ENCODE peak calls at places on chromosomes 11 and 22, in six cellular contexts. B is testis, V is dorsolateral prefrontal cortex, H is fibroblast of lung, U is lower leg skin, N is thoracic aorta. Z is an unnamed sample.

GRCh38 chr11:100676901-100677300 is 10.2 kb upstream of the ARHGAP42 start:
- DNase-seq in U (no peak), B (no peak), H (no peak), N (no peak), V (no peak), Z (no peak)

GRCh38 chr11:2584434-2584811 is 115.4 kb downstream of the KCNQ1OT1 start:
- DNase-seq in U (no peak), B (no peak), H (no peak), V (no peak), N (no peak), Z (no peak)

GRCh38 chr11:58711832-58712231 is 19.9 kb downstream of the GLYAT start:
- DNase-seq in N (no peak), H (no peak), B (no peak), V (no peak), U (no peak), Z (no peak)

GRCh38 chr22:38871360-38872171 is 450 bp downstream of the CBX6 start:
- DNase-seq in B (peak; percentile 35), H (no peak), V (no peak), N (no peak), U (no peak), Z (no peak)

GRCh38 chr11:32137263-32137662 is 46.4 kb downstream of the RCN1 start:
- DNase-seq in H (peak; percentile 98), V (no peak), U (no peak), N (no peak), B (no peak), Z (peak; percentile 94)

GRCh38 chr11:81071641-81072040 is 1630.8 kb upstream of the TENM4 start:
- DNase-seq in N (no peak), U (no peak), B (no peak), V (no peak), H (no peak), Z (no peak)

GRCh38 chr11:98101329-98101728 is 919.4 kb upstream of the CNTN5 start:
- DNase-seq in H (no peak), V (no peak), B (no peak), N (no peak), U (no peak), Z (no peak)

GRCh38 chr22:49133541-49133940 is 694.1 kb downstream of the BRD1 start:
- DNase-seq in U (no peak), N (no peak), B (no peak), H (no peak), V (no peak), Z (no peak)

GRCh38 chr11:26028294-26028954 is 303.5 kb upstream of the ANO3 start:
- DNase-seq in B (no peak), V (no peak), U (no peak), H (peak; percentile 58), N (no peak), Z (peak; percentile 10)

GRCh38 chr11:1352696-1353382 is 36.9 kb upstream of the BRSK2 start:
- DNase-seq in B (no peak), V (no peak), H (no peak), U (no peak), N (no peak), Z (no peak)

GRCh38 chr22:49011769-49012598 is 815.7 kb downstream of the BRD1 start:
- DNase-seq in V (peak; percentile 38), B (peak; percentile 14), H (no peak), U (peak; percentile 6), N (no peak), Z (no peak)

GRCh38 chr11:2215561-2216399 is 44.2 kb upstream of the TH start:
- DNase-seq in H (no peak), N (no peak), U (no peak), V (no peak), B (no peak), Z (no peak)

GRCh38 chr11:128400382-128401203 is 186.8 kb downstream of the ETS1 start:
- DNase-seq in N (no peak), H (no peak), U (no peak), V (no peak), B (no peak), Z (peak; percentile 76)

GRCh38 chr22:37751449-37752188 is 54.8 kb downstream of the TRIOBP start:
- DNase-seq in V (no peak), B (no peak), U (no peak), N (no peak), H (no peak), Z (no peak)

GRCh38 chr22:37750596-37751162 is 53.8 kb downstream of the TRIOBP start:
- DNase-seq in U (no peak), B (no peak), V (no peak), H (no peak), N (no peak), Z (no peak)

GRCh38 chr22:37749831-37750595 is 53.2 kb downstream of the TRIOBP start:
- DNase-seq in N (no peak), U (peak; percentile 73), H (peak; percentile 75), B (no peak), V (no peak), Z (peak; percentile 78)

GRCh38 chr22:37753746-37754145 is 54.0 kb upstream of the GCAT start:
- DNase-seq in N (no peak), U (no peak), V (no peak), H (peak; percentile 36), B (no peak), Z (no peak)

GRCh38 chr22:37752189-37753061 is 55.3 kb upstream of the GCAT start:
- DNase-seq in V (no peak), B (peak; percentile 87), U (peak; percentile 81), H (peak; percentile 90), N (peak; percentile 86), Z (peak; percentile 92)
- TF ChIP-seq CTCF in V (no peak), B (no peak), U (no peak), H (peak; percentile 31), N (peak; percentile 28), Z (peak; percentile 50)

GRCh38 chr11:88280673-88281316 is 56.7 kb downstream of the CTSC start:
- DNase-seq in V (no peak), B (peak; percentile 51), U (no peak), N (no peak), H (peak; percentile 46), Z (no peak)

GRCh38 chr11:88282789-88283188 is 54.7 kb downstream of the CTSC start:
- DNase-seq in B (no peak), N (no peak), V (no peak), H (no peak), U (no peak), Z (no peak)

GRCh38 chr11:88284306-88285057 is 53.1 kb downstream of the CTSC start:
- DNase-seq in U (no peak), H (no peak), B (no peak), N (no peak), V (no peak), Z (no peak)

GRCh38 chr11:88275636-88276035 is 61.9 kb downstream of the CTSC start:
- DNase-seq in H (no peak), B (no peak), V (no peak), U (no peak), N (no peak), Z (no peak)

DNA sequence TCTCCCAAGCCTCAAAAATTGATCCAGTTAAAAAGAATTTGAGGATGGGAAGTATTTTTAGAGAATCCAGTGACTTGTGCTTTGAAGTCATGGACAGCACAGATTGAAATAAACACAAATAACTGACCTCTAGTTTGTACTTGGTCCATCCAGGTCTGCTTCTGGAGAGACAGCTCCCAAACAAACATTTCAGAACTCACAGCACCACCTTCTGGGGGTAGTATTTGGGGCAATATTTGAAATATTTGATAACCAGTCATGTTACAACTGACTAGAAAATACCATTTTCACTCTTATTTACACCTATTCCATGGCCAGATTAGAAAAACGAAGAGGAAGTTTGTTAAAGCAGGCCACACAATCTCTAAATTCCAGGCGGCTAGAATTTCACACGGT is 56.2 kb downstream of the CTSC start:
- DNase-seq in B (no peak), H (peak; percentile 7), V (no peak), U (no peak), N (no peak), Z (peak; percentile 16)
- TF ChIP-seq CTCF in B (no peak), H (no peak), V (no peak), U (no peak), N (no peak), Z (no peak)

GRCh38 chr11:57397394-57397990 is 7.0 kb upstream of the PRG2 start:
- DNase-seq in N (no peak), U (no peak), B (no peak), H (no peak), V (no peak), Z (no peak)

GRCh38 chr11:57396744-57397143 is 6.3 kb upstream of the PRG2 start:
- DNase-seq in U (no peak), N (no peak), V (no peak), H (no peak), B (no peak), Z (no peak)

GRCh38 chr11:57399221-57399620 is 8.8 kb upstream of the PRG2 start:
- DNase-seq in H (peak; percentile 5), V (no peak), N (no peak), B (no peak), U (no peak), Z (no peak)

GRCh38 chr11:57394203-57394602 is 3.8 kb upstream of the PRG2 start:
- DNase-seq in N (no peak), B (no peak), V (no peak), H (no peak), U (no peak), Z (no peak)

DNA sequence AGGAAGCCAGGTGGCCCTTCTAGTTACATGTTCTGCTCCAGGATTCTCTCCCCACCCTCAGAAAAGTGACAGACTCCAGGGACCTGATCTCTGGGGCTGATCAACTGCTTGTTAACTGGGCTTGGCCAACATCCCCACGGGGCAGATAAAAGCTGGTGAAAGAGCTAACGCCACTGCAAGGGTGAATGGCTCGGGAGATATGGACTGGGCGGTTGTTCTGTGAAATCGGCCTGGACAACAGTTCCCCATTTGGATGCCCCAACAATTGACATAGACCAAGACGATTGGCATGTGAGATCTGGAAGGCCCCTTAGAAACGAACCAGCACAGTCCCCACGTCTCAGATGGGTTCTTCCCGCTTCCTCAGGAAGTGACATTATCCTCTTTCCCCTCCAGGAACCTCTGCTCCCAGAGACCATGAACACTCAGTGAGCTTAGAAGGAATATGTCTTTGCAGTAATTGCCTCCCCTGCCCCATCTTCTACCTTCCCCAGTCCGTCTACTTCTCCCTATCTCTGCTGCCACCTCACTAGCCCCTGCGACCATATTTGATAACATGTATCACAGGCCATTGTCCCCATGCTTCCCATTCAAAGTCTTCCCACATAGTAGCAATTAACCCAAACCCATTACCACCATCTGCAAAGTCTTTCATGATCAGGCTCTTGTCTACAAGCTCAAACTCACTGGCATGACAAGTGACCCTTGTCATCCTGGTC is 5.6 kb upstream of the PRG2 start:
- DNase-seq in U (no peak), H (no peak), N (no peak), V (no peak), B (no peak), Z (no peak)
- TF ChIP-seq CTCF in U (no peak), H (no peak), N (no peak), V (no peak), B (no peak), Z (no peak)

DNA sequence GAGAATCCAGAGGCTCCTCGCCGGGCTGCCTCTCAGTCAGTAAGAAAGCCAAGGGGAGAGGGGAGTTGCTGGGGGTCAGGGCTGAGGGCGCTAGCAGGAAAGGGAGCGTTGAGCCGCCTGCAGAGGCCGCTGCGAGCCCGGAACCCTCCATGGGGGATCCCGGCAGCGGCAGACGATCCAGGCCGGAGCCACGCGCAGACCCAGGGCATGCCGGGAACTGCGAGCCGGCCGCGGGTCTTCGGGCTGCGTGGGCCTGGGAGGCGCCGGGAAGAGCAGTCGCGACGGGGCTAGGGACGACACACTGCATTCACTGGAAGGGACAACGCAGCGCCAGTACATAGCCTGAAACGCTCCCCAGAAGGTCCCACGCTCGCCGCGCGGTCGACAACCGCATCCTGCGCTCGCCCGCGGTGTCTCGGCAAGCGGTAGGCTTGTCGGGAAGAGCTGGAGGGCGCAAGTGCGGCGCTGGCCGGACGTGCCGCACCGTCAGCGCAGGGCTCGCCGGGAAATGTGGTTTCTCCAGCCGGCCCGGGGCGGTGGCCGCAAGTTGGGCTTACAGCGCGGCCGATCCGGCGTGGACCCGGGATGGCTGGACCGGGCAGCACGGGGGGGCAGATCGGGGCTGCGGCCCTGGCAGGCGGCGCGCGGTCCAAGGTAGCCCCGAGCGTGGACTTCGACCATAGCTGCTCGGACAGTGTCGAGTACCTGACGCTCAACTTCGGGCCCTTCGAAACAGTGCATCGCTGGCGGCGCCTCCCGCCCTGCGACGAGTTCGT is at the start of gene LZTR1:
- DNase-seq in N (no peak), B (peak; percentile 91), V (peak; percentile 81), H (peak; percentile 87), U (peak; percentile 59), Z (peak; percentile 72)
- TF ChIP-seq CTCF in N (peak; percentile 44), B (peak; percentile 54), V (peak; percentile 48), H (peak; percentile 64), U (no peak), Z (peak; percentile 75)